ENCODE peak calls at places on chromosomes 13 and 19, in eight cellular contexts. F is transverse colon, I is psoas muscle, J is Peyer's patch, K is astrocyte, G is heart right ventricle, E is cardiac muscle cell, B is breast epithelium. Q is an unnamed sample.

GRCh38 chr13:113877149-113877990 is 13.5 kb upstream of the GAS6 start:
- DNase-seq in F (no peak), I (no peak), J (no peak), K (no peak), G (no peak), E (no peak), B (no peak), Q (no peak)

GRCh38 chr19:45630463-45630862 is 8.7 kb downstream of the EML2 start:
- DNase-seq in F (no peak), I (no peak), J (no peak), K (peak), G (no peak), E (peak), B (no peak), Q (no peak)

GRCh38 chr13:32121316-32121715 is 89.7 kb downstream of the FRY start:
- DNase-seq in F (no peak), I (no peak), J (no peak), K (no peak), G (no peak), E (no peak), B (no peak), Q (no peak)

GRCh38 chr13:21813110-21813509 is 142.2 kb downstream of the FGF9 start:
- DNase-seq in F (no peak), I (no peak), J (no peak), K (no peak), G (no peak), E (no peak), B (no peak), Q (no peak)

GRCh38 chr13:40170982-40171381 is 495.5 kb downstream of the FOXO1 start:
- DNase-seq in F (no peak), I (no peak), J (no peak), K (no peak), G (no peak), E (no peak), B (no peak), Q (no peak)

GRCh38 chr13:95858286-95859075 is 181.5 kb downstream of the DNAJC3 start:
- DNase-seq in F (no peak), I (no peak), J (no peak), K (peak), G (no peak), E (peak), B (no peak), Q (no peak)

GRCh38 chr13:93244141-93244917 is 17.7 kb downstream of the GPC6 start:
- DNase-seq in F (no peak), I (no peak), J (no peak), K (peak), G (no peak), E (peak), B (no peak), Q (no peak)

GRCh38 chr13:109007946-109008345 is 378.5 kb downstream of the MYO16 start:
- DNase-seq in F (no peak), I (no peak), J (no peak), K (no peak), G (no peak), E (no peak), B (no peak), Q (no peak)

GRCh38 chr13:58852076-58852475 is 1220.5 kb downstream of the PCDH17 start:
- DNase-seq in F (no peak), I (no peak), J (no peak), K (peak), G (no peak), E (no peak), B (no peak), Q (no peak)

GRCh38 chr19:36169084-36169760 is 17.0 kb upstream of the COX7A1 start:
- DNase-seq in F (peak), I (no peak), J (peak), K (no peak), G (peak), E (peak), B (no peak), Q (no peak)

GRCh38 chr19:1853295-1854031 is 5.2 kb upstream of the REXO1 start:
- DNase-seq in F (peak), I (peak), J (peak), K (no peak), G (peak), E (peak), B (peak), Q (peak)

GRCh38 chr13:43411741-43412140 is 375.0 kb downstream of the ENOX1 start:
- DNase-seq in F (peak), I (peak), J (no peak), K (peak), G (peak), E (no peak), B (no peak), Q (no peak)

GRCh38 chr13:66074018-66074615 is 1156.0 kb downstream of the PCDH9 start:
- DNase-seq in F (no peak), I (no peak), J (no peak), K (no peak), G (no peak), E (no peak), B (no peak), Q (no peak)

GRCh38 chr19:35267818-35268545 is 780 bp upstream of the USF2 start:
- DNase-seq in F (peak), I (peak), J (peak), K (peak), G (peak), E (peak), B (peak), Q (no peak)

GRCh38 chr13:29543230-29544215 is 52.0 kb downstream of the SLC7A1 start:
- DNase-seq in F (no peak), I (no peak), J (peak), K (peak), G (no peak), E (peak), B (no peak), Q (no peak)

GRCh38 chr13:60397693-60398437 is 845 bp downstream of the TDRD3 start:
- DNase-seq in F (peak), I (peak), J (peak), K (peak), G (peak), E (peak), B (peak), Q (no peak)

GRCh38 chr19:30864460-30865215 is 484.6 kb downstream of the TSHZ3 start:
- DNase-seq in F (no peak), I (no peak), J (no peak), K (no peak), G (no peak), E (no peak), B (peak), Q (peak)

GRCh38 chr19:33039108-33039599 is 25.5 kb downstream of the RHPN2 start:
- DNase-seq in F (no peak), I (no peak), J (peak), K (no peak), G (no peak), E (no peak), B (no peak), Q (no peak)

GRCh38 chr19:55069137-55069858 is 6.3 kb upstream of the RDH13 start:
- DNase-seq in F (peak), I (no peak), J (peak), K (no peak), G (no peak), E (peak), B (peak), Q (no peak)

GRCh38 chr13:72004975-72005374 is 138.0 kb upstream of the DACH1 start:
- DNase-seq in F (no peak), I (no peak), J (no peak), K (peak), G (no peak), E (peak), B (no peak), Q (no peak)

GRCh38 chr19:49595819-49596404 is 4.9 kb downstream of the PRR12 start:
- DNase-seq in F (no peak), I (no peak), J (no peak), K (no peak), G (no peak), E (no peak), B (no peak), Q (no peak)

GRCh38 chr13:46339035-46339666 is 47.9 kb downstream of the RUBCNL start:
- DNase-seq in F (peak), I (peak), J (peak), K (peak), G (no peak), E (peak), B (no peak), Q (peak)

GRCh38 chr19:10037367-10037766 is 24.1 kb downstream of the RDH8 start:
- DNase-seq in F (no peak), I (no peak), J (no peak), K (no peak), G (no peak), E (no peak), B (no peak), Q (no peak)

GRCh38 chr13:112791662-112792440 is 102.0 kb downstream of the ATP11A start:
- DNase-seq in F (no peak), I (no peak), J (no peak), K (no peak), G (no peak), E (no peak), B (no peak), Q (no peak)

GRCh38 chr19:12706332-12706718 is 9.9 kb upstream of the FBXW9 start:
- DNase-seq in F (no peak), I (no peak), J (no peak), K (no peak), G (no peak), E (no peak), B (no peak), Q (no peak)

GRCh38 chr13:91220872-91221271 is 126.6 kb upstream of the MIR17HG start:
- DNase-seq in F (no peak), I (no peak), J (no peak), K (no peak), G (no peak), E (no peak), B (no peak), Q (no peak)

GRCh38 chr13:27915301-27916207 is 4.2 kb upstream of the PDX1 start:
- DNase-seq in F (no peak), I (no peak), J (no peak), K (no peak), G (no peak), E (no peak), B (no peak), Q (no peak)

GRCh38 chr19:23440207-23440606 is 44.9 kb upstream of the ZNF91 start:
- DNase-seq in F (no peak), I (no peak), J (no peak), K (no peak), G (no peak), E (no peak), B (no peak), Q (no peak)
- TF ChIP-seq CTCF in F (no peak), I (no peak), J (no peak), K (no peak), G (no peak), E (no peak), B (no peak), Q (no peak)

GRCh38 chr13:36323951-36324566 is 22.1 kb downstream of the SPART start:
- DNase-seq in F (no peak), I (no peak), J (no peak), K (peak), G (no peak), E (peak), B (no peak), Q (no peak)
- H3K27ac ChIP-seq in F (no peak), I (no peak), J (no peak), K (peak), G (no peak), E (no peak), B (no peak), Q (no peak)

DNA sequence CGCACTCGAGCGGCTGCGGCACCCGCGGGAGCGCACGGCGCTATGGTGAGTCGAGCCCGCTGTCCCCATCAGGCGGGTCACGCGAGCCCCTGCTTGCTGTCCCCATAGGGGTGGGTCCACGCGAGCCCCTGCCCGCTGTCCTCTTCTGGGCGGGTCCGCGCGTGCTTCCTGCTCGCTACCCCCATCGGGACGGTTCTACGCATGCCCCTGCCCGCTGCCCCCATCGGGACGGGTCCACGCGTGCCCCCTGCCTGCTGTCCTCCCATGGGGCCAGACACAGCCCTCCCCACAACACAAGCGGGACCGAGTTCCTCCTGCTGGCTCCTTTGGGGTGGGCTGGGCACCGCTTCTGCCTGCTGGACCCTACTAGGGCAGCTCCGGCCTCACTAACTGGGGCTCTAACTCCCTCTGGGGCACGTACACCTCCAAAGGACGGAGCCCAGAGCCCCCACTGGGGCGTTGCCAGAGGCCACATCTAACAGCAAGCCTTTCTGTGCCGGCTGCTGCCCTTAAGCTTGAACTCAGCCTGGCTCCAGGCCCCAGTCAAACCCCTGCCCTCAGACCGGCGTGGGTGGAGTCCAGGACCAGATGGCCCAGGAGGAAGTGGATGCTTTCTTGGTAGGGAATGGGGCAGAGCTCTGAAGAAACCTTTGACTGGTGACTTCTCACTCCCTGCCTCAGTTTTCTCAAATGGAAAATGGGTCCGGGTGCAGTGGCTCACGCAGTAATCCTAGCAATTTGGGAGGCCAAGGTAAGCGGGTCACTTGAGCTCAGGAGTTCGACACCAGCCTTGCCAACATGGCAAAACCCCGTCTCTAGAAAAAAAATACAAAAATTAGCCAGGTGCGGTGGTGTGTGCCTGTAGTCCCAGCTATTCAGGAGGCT is 722 bp downstream of the COLGALT1 start:
- DNase-seq in F (peak), I (peak), J (peak), K (peak), G (peak), E (peak), B (no peak), Q (no peak)
- TF ChIP-seq CTCF in F (no peak), I (no peak), J (no peak), K (no peak), G (no peak), E (no peak), B (no peak), Q (no peak)

DNA sequence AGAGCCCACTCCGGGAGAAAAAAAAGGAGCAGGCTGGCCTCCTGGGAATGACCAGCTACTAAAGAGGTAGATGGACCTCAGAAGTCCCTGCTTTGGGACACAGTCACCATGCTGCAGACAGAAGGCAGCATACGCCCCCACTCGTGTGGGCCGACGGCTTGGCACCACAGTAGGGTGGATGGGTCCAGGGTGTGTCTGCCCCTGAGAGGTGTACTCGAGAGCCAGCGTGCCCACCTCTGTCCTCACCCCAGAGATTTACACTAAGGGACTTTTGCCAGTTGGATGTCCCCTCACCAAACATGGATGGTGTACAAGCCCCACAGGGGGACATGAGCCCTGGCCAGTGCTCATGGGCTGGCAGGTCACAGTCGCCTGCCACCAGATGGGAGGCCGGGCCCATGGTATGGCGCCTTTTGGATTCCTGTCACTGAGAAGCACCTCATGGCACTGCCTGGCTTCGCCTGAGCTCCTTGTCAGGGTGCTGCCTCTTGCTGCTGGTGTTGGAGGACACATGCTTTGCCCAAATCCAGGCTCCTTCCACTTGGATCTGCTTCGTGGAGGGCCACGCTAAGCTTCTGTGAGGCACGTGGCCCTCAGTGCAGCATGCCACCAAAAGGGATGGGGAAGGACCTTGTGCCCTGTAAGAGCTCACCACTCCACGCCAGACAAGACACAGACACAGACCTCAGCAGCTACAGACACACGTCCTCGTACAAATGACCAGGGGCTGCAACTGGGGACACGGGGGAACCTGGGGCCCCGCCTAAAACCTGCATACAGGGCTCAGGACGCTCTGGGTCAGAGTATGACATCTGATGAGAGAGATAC is 13.3 kb upstream of the EPHX3 start:
- DNase-seq in F (no peak), I (no peak), J (no peak), K (no peak), G (no peak), E (no peak), B (no peak), Q (no peak)
- H3K27ac ChIP-seq in F (no peak), I (peak), J (no peak), K (no peak), G (peak), E (peak), B (peak), Q (no peak)

GRCh38 chr13:51524312-51524711 is 60.0 kb upstream of the WDFY2 start:
- DNase-seq in F (no peak), I (no peak), J (no peak), K (no peak), G (no peak), E (peak), B (no peak), Q (no peak)

GRCh38 chr13:51520524-51520923 is 63.7 kb upstream of the WDFY2 start:
- DNase-seq in F (no peak), I (no peak), J (no peak), K (peak), G (no peak), E (peak), B (peak), Q (peak)

GRCh38 chr13:51524846-51525566 is 59.3 kb upstream of the WDFY2 start:
- DNase-seq in F (no peak), I (no peak), J (no peak), K (peak), G (no peak), E (peak), B (no peak), Q (no peak)

GRCh38 chr13:51525567-51526165 is 58.6 kb upstream of the WDFY2 start:
- DNase-seq in F (no peak), I (no peak), J (no peak), K (no peak), G (no peak), E (no peak), B (no peak), Q (no peak)

DNA sequence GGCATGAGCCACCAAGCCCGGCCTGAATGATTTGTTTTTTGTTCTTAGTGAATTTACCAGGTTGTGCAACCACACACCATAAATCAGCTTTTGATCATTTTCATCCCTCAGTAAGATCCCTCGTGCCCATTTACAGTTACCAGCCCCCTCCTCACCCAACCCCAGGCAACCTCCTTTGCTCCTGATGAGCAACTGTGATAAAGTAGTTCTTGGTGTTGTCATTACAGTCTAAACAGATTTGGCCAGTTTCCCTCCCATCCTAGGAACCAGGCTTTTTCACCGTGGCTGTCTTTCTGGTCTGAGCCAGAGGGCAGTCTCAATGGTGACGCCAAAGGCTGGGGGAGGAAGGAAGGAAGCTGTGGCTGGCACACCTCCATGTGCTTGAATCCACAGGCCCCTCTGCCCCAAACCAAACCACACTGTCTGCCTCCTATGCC is 61.2 kb upstream of the WDFY2 start:
- DNase-seq in F (peak), I (no peak), J (no peak), K (peak), G (no peak), E (peak), B (peak), Q (peak)
- TF ChIP-seq CTCF in F (no peak), I (no peak), J (no peak), K (no peak), G (no peak), E (no peak), B (no peak), Q (no peak)

GRCh38 chr19:16088985-16089846 is 12.9 kb downstream of the TPM4 start:
- DNase-seq in F (no peak), I (no peak), J (no peak), K (no peak), G (no peak), E (no peak), B (no peak), Q (no peak)

GRCh38 chr19:16088351-16088984 is 12.2 kb downstream of the TPM4 start:
- DNase-seq in F (no peak), I (no peak), J (no peak), K (peak), G (no peak), E (peak), B (no peak), Q (no peak)

GRCh38 chr19:16085115-16085514 is 8.8 kb downstream of the TPM4 start:
- DNase-seq in F (no peak), I (no peak), J (no peak), K (no peak), G (no peak), E (peak), B (no peak), Q (peak)

GRCh38 chr19:16087940-16088339 is 11.6 kb downstream of the TPM4 start:
- DNase-seq in F (no peak), I (no peak), J (no peak), K (no peak), G (no peak), E (no peak), B (no peak), Q (no peak)

GRCh38 chr19:16084067-16084685 is 7.9 kb downstream of the TPM4 start:
- DNase-seq in F (no peak), I (no peak), J (no peak), K (no peak), G (no peak), E (no peak), B (no peak), Q (no peak)
- H3K27ac ChIP-seq in F (peak), I (no peak), J (no peak), K (peak), G (no peak), E (no peak), B (peak), Q (peak)

GRCh38 chr13:97574926-97575325 is 141.0 kb downstream of the RAP2A start:
- DNase-seq in F (peak), I (no peak), J (peak), K (no peak), G (peak), E (peak), B (no peak), Q (peak)
- TF ChIP-seq CTCF in F (peak), I (peak), J (no peak), K (no peak), G (no peak), E (peak), B (no peak), Q (no peak)

GRCh38 chr19:3098141-3098514 is 4.0 kb downstream of the GNA11 start:
- DNase-seq in F (no peak), I (peak), J (no peak), K (no peak), G (peak), E (no peak), B (no peak), Q (no peak)
- H3K27ac ChIP-seq in F (peak), I (peak), J (peak), K (no peak), G (peak), E (peak), B (peak), Q (no peak)

Q was measured in HL-60.